ENCODE peak calls at places on chromosomes 12 and 14, in nine cellular contexts. One of them, this sample, is unnamed.

GRCh38 chr12:55822228-55822627 is 4.4 kb downstream of the ORMDL2 start:
- DNase-seq in MG63: no peak
- DNase-seq in HepG2: peak
- DNase-seq in suprapubic skin: peak
- DNase-seq in CD8-positive, alpha-beta memory T cell: no peak
- DNase-seq in breast epithelium: no peak
- DNase-seq in GM12864: no peak
- DNase-seq in astrocyte: no peak
- DNase-seq in bronchial epithelial cell: peak
- DNase-seq in this sample: peak

GRCh38 chr14:95274874-95275273 is 44.8 kb downstream of the CLMN start:
- DNase-seq in MG63: no peak
- DNase-seq in HepG2: no peak
- DNase-seq in suprapubic skin: no peak
- DNase-seq in CD8-positive, alpha-beta memory T cell: no peak
- DNase-seq in breast epithelium: no peak
- DNase-seq in GM12864: no peak
- DNase-seq in astrocyte: no peak
- DNase-seq in bronchial epithelial cell: no peak
- DNase-seq in this sample: no peak

GRCh38 chr14:48560421-48560820 is 885.0 kb upstream of the MDGA2 start:
- DNase-seq in MG63: no peak
- DNase-seq in HepG2: no peak
- DNase-seq in suprapubic skin: no peak
- DNase-seq in CD8-positive, alpha-beta memory T cell: no peak
- DNase-seq in breast epithelium: no peak
- DNase-seq in GM12864: no peak
- DNase-seq in astrocyte: no peak
- DNase-seq in bronchial epithelial cell: no peak
- DNase-seq in this sample: no peak

GRCh38 chr12:118055144-118055557 is 5.8 kb downstream of the WSB2 start:
- DNase-seq in MG63: peak
- DNase-seq in HepG2: peak
- DNase-seq in suprapubic skin: peak
- DNase-seq in CD8-positive, alpha-beta memory T cell: peak
- DNase-seq in breast epithelium: no peak
- DNase-seq in GM12864: peak
- DNase-seq in astrocyte: no peak
- DNase-seq in bronchial epithelial cell: peak
- DNase-seq in this sample: peak

GRCh38 chr14:23828001-23828400 is 125.6 kb upstream of the DHRS4 start:
- DNase-seq in MG63: no peak
- DNase-seq in HepG2: peak
- DNase-seq in suprapubic skin: no peak
- DNase-seq in CD8-positive, alpha-beta memory T cell: no peak
- DNase-seq in breast epithelium: no peak
- DNase-seq in GM12864: no peak
- DNase-seq in astrocyte: no peak
- DNase-seq in bronchial epithelial cell: no peak
- DNase-seq in this sample: no peak

GRCh38 chr12:30515351-30515750 is 180.3 kb downstream of the IPO8 start:
- DNase-seq in MG63: no peak
- DNase-seq in HepG2: peak
- DNase-seq in suprapubic skin: no peak
- DNase-seq in CD8-positive, alpha-beta memory T cell: no peak
- DNase-seq in breast epithelium: no peak
- DNase-seq in GM12864: no peak
- DNase-seq in astrocyte: peak
- DNase-seq in bronchial epithelial cell: no peak
- DNase-seq in this sample: peak

GRCh38 chr12:51341259-51342007 is 5.0 kb downstream of the CELA1 start:
- DNase-seq in MG63: peak
- DNase-seq in HepG2: peak
- DNase-seq in suprapubic skin: peak
- DNase-seq in CD8-positive, alpha-beta memory T cell: peak
- DNase-seq in breast epithelium: peak
- DNase-seq in GM12864: peak
- DNase-seq in astrocyte: peak
- DNase-seq in bronchial epithelial cell: peak
- DNase-seq in this sample: peak

GRCh38 chr12:11630046-11630706 is 19.3 kb upstream of the ETV6 start:
- DNase-seq in MG63: no peak
- DNase-seq in HepG2: no peak
- DNase-seq in suprapubic skin: no peak
- DNase-seq in CD8-positive, alpha-beta memory T cell: no peak
- DNase-seq in breast epithelium: no peak
- DNase-seq in GM12864: no peak
- DNase-seq in astrocyte: no peak
- DNase-seq in bronchial epithelial cell: no peak
- DNase-seq in this sample: no peak

GRCh38 chr12:104485651-104486341 is 29.0 kb downstream of the CHST11 start:
- DNase-seq in MG63: no peak
- DNase-seq in HepG2: no peak
- DNase-seq in suprapubic skin: no peak
- DNase-seq in CD8-positive, alpha-beta memory T cell: peak
- DNase-seq in breast epithelium: no peak
- DNase-seq in GM12864: no peak
- DNase-seq in astrocyte: no peak
- DNase-seq in bronchial epithelial cell: no peak
- DNase-seq in this sample: no peak

GRCh38 chr14:106562451-106562850 is 1036.1 kb downstream of the TMEM121 start:
- DNase-seq in MG63: no peak
- DNase-seq in HepG2: no peak
- DNase-seq in suprapubic skin: no peak
- DNase-seq in CD8-positive, alpha-beta memory T cell: no peak
- DNase-seq in breast epithelium: no peak
- DNase-seq in GM12864: no peak
- DNase-seq in astrocyte: no peak
- DNase-seq in bronchial epithelial cell: no peak
- DNase-seq in this sample: no peak

GRCh38 chr14:50756300-50756699 is 74.7 kb downstream of the NIN start:
- DNase-seq in MG63: no peak
- DNase-seq in HepG2: no peak
- DNase-seq in suprapubic skin: no peak
- DNase-seq in CD8-positive, alpha-beta memory T cell: no peak
- DNase-seq in breast epithelium: no peak
- DNase-seq in GM12864: no peak
- DNase-seq in astrocyte: no peak
- DNase-seq in bronchial epithelial cell: no peak
- DNase-seq in this sample: no peak

GRCh38 chr14:67487937-67488893 is at the start of gene TMEM229B:
- DNase-seq in MG63: peak
- DNase-seq in HepG2: no peak
- DNase-seq in suprapubic skin: no peak
- DNase-seq in CD8-positive, alpha-beta memory T cell: peak
- DNase-seq in breast epithelium: no peak
- DNase-seq in GM12864: peak
- DNase-seq in astrocyte: no peak
- DNase-seq in bronchial epithelial cell: no peak
- DNase-seq in this sample: no peak

GRCh38 chr14:28142400-28143015 is 624.1 kb upstream of the FOXG1 start:
- DNase-seq in MG63: no peak
- DNase-seq in HepG2: no peak
- DNase-seq in suprapubic skin: no peak
- DNase-seq in CD8-positive, alpha-beta memory T cell: no peak
- DNase-seq in breast epithelium: no peak
- DNase-seq in GM12864: no peak
- DNase-seq in astrocyte: no peak
- DNase-seq in bronchial epithelial cell: peak
- DNase-seq in this sample: no peak

GRCh38 chr14:57464013-57464730 is 29.5 kb downstream of the CCDC198 start:
- DNase-seq in MG63: no peak
- DNase-seq in HepG2: no peak
- DNase-seq in suprapubic skin: no peak
- DNase-seq in CD8-positive, alpha-beta memory T cell: no peak
- DNase-seq in breast epithelium: no peak
- DNase-seq in GM12864: no peak
- DNase-seq in astrocyte: no peak
- DNase-seq in bronchial epithelial cell: no peak
- DNase-seq in this sample: no peak

GRCh38 chr14:106455026-106455425 is 928.6 kb downstream of the TMEM121 start:
- DNase-seq in MG63: no peak
- DNase-seq in HepG2: no peak
- DNase-seq in suprapubic skin: no peak
- DNase-seq in CD8-positive, alpha-beta memory T cell: no peak
- DNase-seq in breast epithelium: no peak
- DNase-seq in GM12864: no peak
- DNase-seq in astrocyte: no peak
- DNase-seq in bronchial epithelial cell: no peak
- DNase-seq in this sample: no peak

GRCh38 chr14:40452674-40453073 is 1020.4 kb upstream of the FBXO33 start:
- DNase-seq in MG63: no peak
- DNase-seq in HepG2: no peak
- DNase-seq in suprapubic skin: no peak
- DNase-seq in CD8-positive, alpha-beta memory T cell: no peak
- DNase-seq in breast epithelium: no peak
- DNase-seq in GM12864: no peak
- DNase-seq in astrocyte: no peak
- DNase-seq in bronchial epithelial cell: no peak
- DNase-seq in this sample: no peak

GRCh38 chr14:40445020-40445419 is 1012.8 kb upstream of the FBXO33 start:
- DNase-seq in MG63: no peak
- DNase-seq in HepG2: no peak
- DNase-seq in suprapubic skin: no peak
- DNase-seq in CD8-positive, alpha-beta memory T cell: no peak
- DNase-seq in breast epithelium: no peak
- DNase-seq in GM12864: no peak
- DNase-seq in astrocyte: no peak
- DNase-seq in bronchial epithelial cell: no peak
- DNase-seq in this sample: no peak

GRCh38 chr14:40447032-40447431 is 1014.8 kb upstream of the FBXO33 start:
- DNase-seq in MG63: no peak
- DNase-seq in HepG2: no peak
- DNase-seq in suprapubic skin: no peak
- DNase-seq in CD8-positive, alpha-beta memory T cell: no peak
- DNase-seq in breast epithelium: no peak
- DNase-seq in GM12864: no peak
- DNase-seq in astrocyte: no peak
- DNase-seq in bronchial epithelial cell: peak
- DNase-seq in this sample: no peak
- H3K4me3 ChIP-seq in MG63: no peak
- H3K4me3 ChIP-seq in HepG2: no peak
- H3K4me3 ChIP-seq in suprapubic skin: no peak
- H3K4me3 ChIP-seq in CD8-positive, alpha-beta memory T cell: no peak
- H3K4me3 ChIP-seq in breast epithelium: no peak
- H3K4me3 ChIP-seq in GM12864: no peak
- H3K4me3 ChIP-seq in astrocyte: no peak
- H3K4me3 ChIP-seq in bronchial epithelial cell: no peak
- H3K4me3 ChIP-seq in this sample: no peak

DNA sequence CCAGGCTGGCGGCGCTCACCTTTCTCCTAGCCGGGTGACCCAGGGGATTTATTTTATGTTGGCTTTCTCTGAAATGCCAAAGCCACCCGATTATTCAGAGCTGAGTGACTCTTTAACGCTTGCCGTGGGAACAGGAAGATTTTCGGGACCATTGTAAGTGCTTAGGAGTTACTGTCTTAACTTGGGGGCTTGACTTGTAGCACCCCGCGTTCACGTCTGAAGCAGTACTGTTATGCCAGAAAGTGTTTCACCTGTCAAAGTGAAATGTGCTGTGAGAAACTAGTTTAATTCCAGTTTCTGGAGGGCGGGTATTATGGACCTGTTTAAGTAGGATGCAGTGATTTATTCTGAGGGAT is 194 bp downstream of the LYSET start:
- DNase-seq in MG63: no peak
- DNase-seq in HepG2: no peak
- DNase-seq in suprapubic skin: no peak
- DNase-seq in CD8-positive, alpha-beta memory T cell: no peak
- DNase-seq in breast epithelium: no peak
- DNase-seq in GM12864: no peak
- DNase-seq in astrocyte: no peak
- DNase-seq in bronchial epithelial cell: no peak
- DNase-seq in this sample: no peak
- H3K4me3 ChIP-seq in MG63: peak
- H3K4me3 ChIP-seq in HepG2: peak
- H3K4me3 ChIP-seq in suprapubic skin: peak
- H3K4me3 ChIP-seq in CD8-positive, alpha-beta memory T cell: peak
- H3K4me3 ChIP-seq in breast epithelium: peak
- H3K4me3 ChIP-seq in GM12864: peak
- H3K4me3 ChIP-seq in astrocyte: peak
- H3K4me3 ChIP-seq in bronchial epithelial cell: peak
- H3K4me3 ChIP-seq in this sample: peak

DNA sequence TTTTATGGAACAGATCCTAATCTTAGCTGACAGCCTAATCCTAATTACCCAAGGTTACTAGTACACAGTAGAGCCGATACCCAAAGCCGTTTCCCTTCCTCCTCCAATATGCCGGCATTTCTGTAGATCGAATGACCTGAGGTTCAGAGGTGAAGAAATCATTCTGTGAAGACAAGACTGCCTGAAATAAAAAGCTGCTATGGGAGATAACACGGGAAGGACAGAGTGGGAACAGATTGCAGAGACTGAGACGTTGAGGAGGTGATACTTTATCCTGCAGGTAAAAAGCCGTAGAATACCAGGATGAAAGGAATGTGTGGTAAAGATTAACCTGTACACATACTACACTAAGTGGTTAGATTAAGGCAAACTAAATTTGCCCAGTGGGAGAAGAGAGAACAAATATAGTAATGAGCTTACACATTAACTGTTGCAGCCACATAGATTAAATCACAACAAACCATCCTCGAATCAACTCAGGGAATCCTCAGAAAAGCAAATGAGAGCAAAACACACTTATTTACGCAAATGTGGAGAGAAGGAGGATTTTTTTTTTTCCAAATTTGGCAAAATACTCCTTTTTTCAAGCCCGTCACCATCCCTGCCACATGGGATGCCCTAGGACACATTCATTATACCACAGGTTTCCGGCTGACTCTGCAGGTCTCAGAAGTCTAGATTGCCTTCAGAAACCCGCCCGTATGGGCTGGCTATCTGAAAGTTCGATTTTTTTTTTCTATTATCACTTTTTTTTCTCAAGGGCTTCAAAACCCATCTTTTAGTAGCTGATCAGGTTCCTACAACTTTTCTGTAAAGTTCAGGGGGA is 188.0 kb downstream of the TTC8 start:
- DNase-seq in MG63: no peak
- DNase-seq in HepG2: peak
- DNase-seq in suprapubic skin: no peak
- DNase-seq in CD8-positive, alpha-beta memory T cell: no peak
- DNase-seq in breast epithelium: no peak
- DNase-seq in GM12864: no peak
- DNase-seq in astrocyte: no peak
- DNase-seq in bronchial epithelial cell: no peak
- DNase-seq in this sample: no peak
- H3K4me3 ChIP-seq in MG63: no peak
- H3K4me3 ChIP-seq in HepG2: peak
- H3K4me3 ChIP-seq in suprapubic skin: no peak
- H3K4me3 ChIP-seq in CD8-positive, alpha-beta memory T cell: no peak
- H3K4me3 ChIP-seq in breast epithelium: no peak
- H3K4me3 ChIP-seq in GM12864: no peak
- H3K4me3 ChIP-seq in astrocyte: no peak
- H3K4me3 ChIP-seq in bronchial epithelial cell: peak
- H3K4me3 ChIP-seq in this sample: no peak

DNA sequence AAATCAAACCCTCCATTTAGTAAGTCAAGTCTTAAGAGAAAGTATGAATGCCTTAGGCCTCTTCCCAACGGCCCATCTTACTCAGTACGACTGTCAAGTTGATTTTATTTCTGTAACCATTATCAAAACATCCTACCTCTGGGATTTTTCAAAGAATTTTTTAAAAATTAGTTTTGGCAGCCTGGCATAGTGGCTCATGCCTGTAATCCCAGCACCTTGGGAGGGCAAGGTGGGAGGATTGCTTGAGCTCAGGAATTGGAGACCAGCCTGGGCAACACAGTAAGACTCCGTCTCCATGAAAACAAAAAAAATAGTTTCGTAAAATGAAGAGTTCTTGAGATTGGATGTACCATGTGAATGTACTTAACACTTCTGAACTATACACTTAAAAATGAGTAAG is 4.1 kb downstream of the FGD6 start:
- DNase-seq in MG63: no peak
- DNase-seq in HepG2: no peak
- DNase-seq in suprapubic skin: no peak
- DNase-seq in CD8-positive, alpha-beta memory T cell: no peak
- DNase-seq in breast epithelium: no peak
- DNase-seq in GM12864: no peak
- DNase-seq in astrocyte: no peak
- DNase-seq in bronchial epithelial cell: no peak
- DNase-seq in this sample: no peak
- H3K4me3 ChIP-seq in MG63: no peak
- H3K4me3 ChIP-seq in HepG2: no peak
- H3K4me3 ChIP-seq in suprapubic skin: no peak
- H3K4me3 ChIP-seq in CD8-positive, alpha-beta memory T cell: no peak
- H3K4me3 ChIP-seq in breast epithelium: no peak
- H3K4me3 ChIP-seq in GM12864: peak
- H3K4me3 ChIP-seq in astrocyte: no peak
- H3K4me3 ChIP-seq in bronchial epithelial cell: no peak
- H3K4me3 ChIP-seq in this sample: no peak